ENCODE peak calls at places on chromosomes 3 and 15, in nine cellular contexts. Y is mammary epithelial cell; C is thyroid gland; G is pancreas; Z is CD4-positive, alpha-beta memory T cell; W is naive thymus-derived CD8-positive, alpha-beta T cell; P is HepG2; F is A172; M is GM12865. O is an unnamed sample.

GRCh38 chr15:57921371-57921770 is 144.1 kb downstream of the ALDH1A2 start:
- DNase-seq in Y (peak), C (no peak), G (no peak), Z (no peak), W (no peak), P (no peak), F (peak), M (no peak), O (peak)

GRCh38 chr3:14803101-14803980 is 15.4 kb upstream of the FGD5 start:
- DNase-seq in Y (no peak), C (no peak), G (no peak), Z (no peak), W (no peak), P (peak), F (peak), M (no peak), O (peak)

GRCh38 chr3:126961191-126961790 is 21.6 kb upstream of the PLXNA1 start:
- DNase-seq in Y (peak), C (peak), G (peak), Z (no peak), W (peak), P (no peak), F (peak), M (peak), O (peak)

GRCh38 chr3:60301142-60301541 is 950.1 kb downstream of the FHIT start:
- DNase-seq in Y (peak), C (no peak), G (no peak), Z (no peak), W (no peak), P (no peak), F (peak), M (no peak), O (peak)

GRCh38 chr3:187150599-187150998 is 11.3 kb upstream of the RPL39L start:
- DNase-seq in Y (no peak), C (peak), G (no peak), Z (peak), W (peak), P (peak), F (no peak), M (peak), O (no peak)

GRCh38 chr3:16788440-16789057 is 96.2 kb upstream of the PLCL2 start:
- DNase-seq in Y (no peak), C (no peak), G (no peak), Z (no peak), W (no peak), P (no peak), F (no peak), M (no peak), O (no peak)

GRCh38 chr3:157059181-157059580 is 100.8 kb downstream of the CCNL1 start:
- DNase-seq in Y (no peak), C (no peak), G (no peak), Z (no peak), W (no peak), P (no peak), F (no peak), M (peak), O (no peak)

GRCh38 chr15:29822685-29823459 is 604 bp upstream of the TJP1 start:
- DNase-seq in Y (peak), C (peak), G (peak), Z (no peak), W (no peak), P (peak), F (peak), M (no peak), O (peak)

GRCh38 chr3:97510795-97511194 is 253.8 kb upstream of the ARL6 start:
- DNase-seq in Y (no peak), C (no peak), G (no peak), Z (no peak), W (no peak), P (no peak), F (no peak), M (no peak), O (no peak)

GRCh38 chr3:123533554-123534159 is 51.2 kb downstream of the HACD2 start:
- DNase-seq in Y (no peak), C (no peak), G (no peak), Z (no peak), W (no peak), P (no peak), F (no peak), M (no peak), O (no peak)

GRCh38 chr15:39413558-39413957 is 167.3 kb upstream of the THBS1 start:
- DNase-seq in Y (peak), C (no peak), G (no peak), Z (no peak), W (no peak), P (no peak), F (no peak), M (peak), O (no peak)

GRCh38 chr3:32177702-32178198 is 60.7 kb upstream of the CMTM8 start:
- DNase-seq in Y (peak), C (peak), G (peak), Z (peak), W (no peak), P (peak), F (peak), M (peak), O (peak)

GRCh38 chr3:52705688-52706686 is at the start of the genes GLT8D1 and SPCS1:
- DNase-seq in Y (peak), C (peak), G (peak), Z (peak), W (peak), P (peak), F (peak), M (peak), O (peak)

GRCh38 chr3:197353867-197354180 is 55.4 kb upstream of the DLG1 start:
- DNase-seq in Y (no peak), C (no peak), G (no peak), Z (no peak), W (no peak), P (no peak), F (no peak), M (no peak), O (no peak)

GRCh38 chr3:178950676-178951075 is 120.9 kb downstream of the ZMAT3 start:
- DNase-seq in Y (peak), C (no peak), G (no peak), Z (no peak), W (no peak), P (no peak), F (peak), M (no peak), O (peak)

GRCh38 chr15:74314897-74315438 is 52.5 kb downstream of the CYP11A1 start:
- DNase-seq in Y (no peak), C (no peak), G (no peak), Z (no peak), W (peak), P (no peak), F (peak), M (no peak), O (no peak)

O was measured in MCF 10A.